ENCODE peak calls at places on chromosome 21, in seven cellular contexts. J is HCT116, Z is bronchial epithelial cell, X is fibroblast of mammary gland, U is tibial artery, Q is IMR-90, H is psoas muscle. E is an unnamed sample.

GRCh38 chr21:45598109-45598508 is 45.4 kb upstream of the PCBP3 start:
- DNase-seq in J (no peak), Z (no peak), X (no peak), U (no peak), Q (no peak), H (no peak), E (no peak)

GRCh38 chr21:15732290-15732995 is 2.7 kb downstream of the USP25 start:
- DNase-seq in J (no peak), Z (peak; percentile 66), X (peak; percentile 47), U (no peak), Q (peak; percentile 51), H (no peak), E (no peak)

GRCh38 chr21:25518491-25518911 is 88.8 kb downstream of the MRPL39 start:
- DNase-seq in J (no peak), Z (peak; percentile 21), X (no peak), U (no peak), Q (no peak), H (no peak), E (no peak)

GRCh38 chr21:45538381-45539045 is 3.7 kb downstream of the SLC19A1 start:
- DNase-seq in J (no peak), Z (no peak), X (no peak), U (peak; percentile 14), Q (no peak), H (peak; percentile 53), E (no peak)

GRCh38 chr21:14545906-14546480 is at the start of gene SAMSN1:
- DNase-seq in J (no peak), Z (peak; percentile 8), X (no peak), U (no peak), Q (no peak), H (no peak), E (no peak)

GRCh38 chr21:34967509-34968289 is 81.4 kb downstream of the RUNX1 start:
- DNase-seq in J (no peak), Z (peak; percentile 60), X (peak; percentile 31), U (no peak), Q (peak; percentile 35), H (no peak), E (no peak)

GRCh38 chr21:33308586-33309490 is 15.9 kb upstream of the IFNAR1 start:
- DNase-seq in J (no peak), Z (no peak), X (peak; percentile 65), U (no peak), Q (peak; percentile 55), H (no peak), E (no peak)

GRCh38 chr21:33069994-33070811 is at the start of gene OLIG1:
- DNase-seq in J (no peak), Z (no peak), X (peak; percentile 8), U (no peak), Q (peak; percentile 10), H (peak; percentile 67), E (no peak)

GRCh38 chr21:45505416-45506021 is 36.7 kb downstream of the SLC19A1 start:
- DNase-seq in J (no peak), Z (no peak), X (no peak), U (no peak), Q (no peak), H (peak; percentile 46), E (no peak)

GRCh38 chr21:26124896-26125295 is 45.7 kb downstream of the APP start:
- DNase-seq in J (no peak), Z (peak; percentile 41), X (no peak), U (no peak), Q (no peak), H (no peak), E (no peak)

GRCh38 chr21:35370071-35370470 is 321.0 kb upstream of the RUNX1 start:
- DNase-seq in J (no peak), Z (peak; percentile 51), X (no peak), U (no peak), Q (no peak), H (no peak), E (no peak)

GRCh38 chr21:18041012-18041411 is 203.6 kb upstream of the CHODL start:
- DNase-seq in J (no peak), Z (peak; percentile 1), X (peak; percentile 0), U (no peak), Q (no peak), H (no peak), E (no peak)

GRCh38 chr21:45612096-45613019 is 31.2 kb upstream of the PCBP3 start:
- DNase-seq in J (no peak), Z (no peak), X (peak; percentile 89), U (no peak), Q (peak; percentile 90), H (no peak), E (no peak)

GRCh38 chr21:32386195-32386870 is 6.5 kb downstream of the URB1 start:
- DNase-seq in J (no peak), Z (peak; percentile 96), X (no peak), U (no peak), Q (no peak), H (no peak), E (no peak)

GRCh38 chr21:33105088-33105487 is 35.1 kb downstream of the OLIG1 start:
- DNase-seq in J (no peak), Z (no peak), X (no peak), U (no peak), Q (no peak), H (no peak), E (no peak)

GRCh38 chr21:45886610-45887026 is 95.0 kb upstream of the COL6A1 start:
- DNase-seq in J (no peak), Z (no peak), X (no peak), U (no peak), Q (no peak), H (peak; percentile 39), E (no peak)

GRCh38 chr21:43273708-43274021 is 104.9 kb downstream of the CRYAA start:
- DNase-seq in J (no peak), Z (no peak), X (no peak), U (no peak), Q (no peak), H (no peak), E (no peak)

GRCh38 chr21:45528028-45528705 is 14.1 kb downstream of the SLC19A1 start:
- DNase-seq in J (no peak), Z (no peak), X (no peak), U (no peak), Q (no peak), H (peak; percentile 19), E (no peak)

GRCh38 chr21:26273686-26274313 is 103.2 kb upstream of the APP start:
- DNase-seq in J (no peak), Z (no peak), X (peak; percentile 0), U (no peak), Q (no peak), H (no peak), E (no peak)

GRCh38 chr21:28333455-28334108 is 659.1 kb downstream of the LTN1 start:
- DNase-seq in J (no peak), Z (peak; percentile 63), X (peak; percentile 86), U (no peak), Q (peak; percentile 75), H (no peak), E (no peak)

DNA sequence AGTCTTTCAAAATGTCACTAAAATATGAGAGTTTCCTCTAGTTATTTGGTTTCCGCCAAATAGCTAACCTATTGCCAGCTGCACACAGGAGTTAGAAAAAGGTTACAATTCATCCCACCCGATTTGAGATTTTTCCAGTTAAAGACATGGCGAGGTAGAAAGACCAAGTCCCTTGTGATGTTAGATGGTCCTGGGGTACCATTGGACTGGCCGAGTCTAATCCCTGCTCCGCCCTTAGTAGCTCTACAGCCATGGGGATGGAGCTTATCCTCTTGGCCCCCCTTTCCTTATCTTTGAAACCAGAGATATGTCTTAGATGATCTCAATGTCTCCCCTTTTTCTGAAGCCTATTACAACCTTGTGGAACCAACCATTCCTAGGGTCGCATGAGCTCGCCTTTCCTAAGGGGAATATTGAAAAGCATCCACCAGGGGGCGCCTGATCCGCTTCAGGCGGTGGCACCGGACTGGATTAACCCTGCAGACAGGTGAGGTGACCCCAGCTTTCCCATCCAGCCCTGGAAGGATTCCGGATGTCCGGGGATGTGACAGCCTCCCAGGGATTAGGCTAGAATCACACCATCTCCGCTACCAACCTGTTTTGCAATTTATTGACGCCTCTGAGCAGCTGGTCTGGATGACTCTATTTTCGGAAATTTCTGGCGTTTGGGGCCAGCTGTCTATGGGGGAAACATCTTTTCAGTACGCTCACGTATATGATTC is 68.3 kb upstream of the SIM2 start:
- DNase-seq in J (peak; percentile 32), Z (peak; percentile 23), X (peak; percentile 45), U (peak; percentile 33), Q (peak; percentile 22), H (no peak), E (no peak)
- TF ChIP-seq CTCF in J (peak; percentile 65), Z (peak; percentile 70), X (peak; percentile 70), U (peak; percentile 52), Q (peak; percentile 56), H (peak; percentile 71), E (peak; percentile 73)

GRCh38 chr21:41568606-41569385 is 60.8 kb upstream of the TMPRSS2 start:
- DNase-seq in J (no peak), Z (no peak), X (no peak), U (no peak), Q (no peak), H (no peak), E (no peak)

GRCh38 chr21:41567901-41568510 is 60.0 kb upstream of the TMPRSS2 start:
- DNase-seq in J (no peak), Z (no peak), X (no peak), U (no peak), Q (no peak), H (no peak), E (no peak)

GRCh38 chr21:41565550-41565949 is 57.6 kb upstream of the TMPRSS2 start:
- DNase-seq in J (no peak), Z (no peak), X (no peak), U (no peak), Q (no peak), H (no peak), E (no peak)

GRCh38 chr21:41564871-41565281 is 56.9 kb upstream of the TMPRSS2 start:
- DNase-seq in J (no peak), Z (peak; percentile 73), X (peak; percentile 93), U (no peak), Q (no peak), H (no peak), E (no peak)

GRCh38 chr21:41566500-41567014 is 58.6 kb upstream of the TMPRSS2 start:
- DNase-seq in J (no peak), Z (no peak), X (no peak), U (no peak), Q (no peak), H (no peak), E (no peak)
- TF ChIP-seq CTCF in J (no peak), Z (no peak), X (no peak), U (no peak), Q (no peak), H (no peak), E (no peak)

DNA sequence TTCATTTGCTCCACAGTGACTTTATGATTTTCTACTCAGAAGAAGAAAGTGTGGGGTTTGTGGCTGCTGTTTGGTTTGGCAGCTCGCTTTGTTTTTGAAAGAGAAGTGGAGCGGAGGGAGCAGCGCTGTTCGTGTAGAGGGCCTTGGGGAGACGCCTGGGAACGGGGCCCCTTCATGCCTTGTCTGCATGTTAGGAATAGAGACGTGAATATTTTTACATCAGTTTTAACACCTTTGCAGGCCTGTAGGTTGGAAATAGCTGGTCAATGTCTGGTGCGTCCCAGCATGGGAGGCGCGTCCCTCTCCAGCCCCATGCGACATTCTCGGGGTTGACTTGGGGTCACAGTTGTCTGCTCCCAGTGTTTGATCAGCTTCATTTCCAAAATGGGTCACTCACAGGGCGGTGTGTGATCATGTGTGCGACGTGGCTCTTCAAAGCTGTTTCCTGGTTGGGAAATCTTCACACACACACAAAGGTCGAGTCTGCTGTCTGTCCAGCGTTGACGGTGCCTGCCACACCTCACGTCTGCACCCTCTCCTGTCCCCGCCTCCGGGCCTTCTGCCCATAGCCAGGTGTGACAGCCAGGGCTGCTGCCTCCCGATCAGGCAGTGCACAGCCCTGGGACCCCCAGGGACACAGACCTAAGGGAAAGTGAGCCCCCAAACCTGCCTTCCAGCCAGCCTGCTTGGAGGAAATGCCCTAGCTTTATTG is 149.2 kb downstream of the PSMG1 start:
- DNase-seq in J (no peak), Z (peak; percentile 74), X (no peak), U (no peak), Q (no peak), H (no peak), E (no peak)
- TF ChIP-seq CTCF in J (no peak), Z (no peak), X (no peak), U (no peak), Q (no peak), H (no peak), E (no peak)

GRCh38 chr21:31108969-31109368 is 70.7 kb upstream of the KRTAP19-8 start:
- DNase-seq in J (no peak), Z (peak; percentile 13), X (peak; percentile 31), U (no peak), Q (peak; percentile 20), H (no peak), E (no peak)
- TF ChIP-seq CTCF in J (peak; percentile 10), Z (peak; percentile 10), X (peak; percentile 35), U (no peak), Q (peak; percentile 41), H (no peak), E (peak; percentile 48)

E was measured in osteocyte.